ENCODE peak calls at places on chromosomes 1 and 21, in five cellular contexts. G, U, V, R and W are unnamed samples.

GRCh38 chr1:19454265-19455198 is 30.8 kb downstream of the CAPZB start:
- DNase-seq in R (no peak), U (no peak), V (no peak), G (no peak), W (no peak)

GRCh38 chr21:44517175-44517899 is 22.7 kb downstream of the KRTAP10-1 start:
- DNase-seq in U (peak; percentile 38), G (peak; percentile 52), R (peak; percentile 31), V (peak; percentile 79), W (peak; percentile 71)

GRCh38 chr21:43884012-43884860 is 19.2 kb downstream of the AGPAT3 start:
- DNase-seq in R (peak; percentile 99), U (peak; percentile 61), G (peak; percentile 86), V (peak; percentile 49), W (no peak)

GRCh38 chr1:63593303-63593886 is at the start of gene PGM1:
- DNase-seq in G (peak; percentile 82), V (peak; percentile 85), R (peak; percentile 67), U (peak; percentile 67), W (peak; percentile 80)

GRCh38 chr1:202716654-202717053 is 6.4 kb upstream of the SYT2 start:
- DNase-seq in U (no peak), V (no peak), R (no peak), G (no peak), W (no peak)

GRCh38 chr1:150272379-150272840 is at the start of gene C1orf54:
- DNase-seq in V (peak; percentile 68), U (no peak), G (peak; percentile 49), R (no peak), W (no peak)

GRCh38 chr21:29228306-29228705 is 70.4 kb upstream of the BACH1 start:
- DNase-seq in R (no peak), G (no peak), U (no peak), V (no peak), W (no peak)

GRCh38 chr1:235617808-235618207 is 31.8 kb downstream of the GNG4 start:
- DNase-seq in R (no peak), U (no peak), G (no peak), V (no peak), W (no peak)

GRCh38 chr1:162283657-162284056 is 93.0 kb downstream of the SPATA46 start:
- DNase-seq in G (no peak), U (peak; percentile 67), V (no peak), R (no peak), W (no peak)

GRCh38 chr1:16212251-16212961 is at the start of gene ARHGEF19:
- DNase-seq in G (no peak), U (peak; percentile 80), V (no peak), R (peak; percentile 20), W (no peak)

GRCh38 chr1:11211925-11212587 is 22.9 kb downstream of the ANGPTL7 start:
- DNase-seq in V (no peak), U (no peak), G (no peak), R (no peak), W (no peak)

GRCh38 chr1:155858805-155859233 is 548 bp upstream of the SYT11 start:
- DNase-seq in G (peak; percentile 29), V (no peak), R (no peak), U (no peak), W (peak; percentile 5)

GRCh38 chr1:209425959-209426358 is 157.6 kb upstream of the CAMK1G start:
- DNase-seq in R (no peak), U (no peak), V (no peak), G (no peak), W (no peak)

GRCh38 chr21:46172863-46173528 is 11.3 kb downstream of the SPATC1L start:
- DNase-seq in U (no peak), R (no peak), V (no peak), G (no peak), W (no peak)

GRCh38 chr1:31705080-31705866 is 1.5 kb upstream of the COL16A1 start:
- DNase-seq in R (peak; percentile 41), V (peak; percentile 51), U (peak; percentile 60), G (no peak), W (peak; percentile 81)

GRCh38 chr1:7827134-7827955 is 25.5 kb downstream of the UTS2 start:
- DNase-seq in V (no peak), G (no peak), U (no peak), R (peak; percentile 5), W (no peak)

GRCh38 chr1:186878356-186878755 is 49.6 kb downstream of the PLA2G4A start:
- DNase-seq in V (no peak), R (no peak), U (no peak), G (no peak), W (no peak)

GRCh38 chr1:64403331-64403730 is 66.6 kb upstream of the CACHD1 start:
- DNase-seq in U (no peak), V (no peak), R (no peak), G (no peak), W (peak; percentile 53)

GRCh38 chr1:117735045-117735992 is 129.5 kb downstream of the TENT5C start:
- DNase-seq in R (peak; percentile 80), G (no peak), U (peak; percentile 43), V (peak; percentile 59), W (peak; percentile 52)

GRCh38 chr1:44212355-44213221 is 683 bp upstream of the DMAP1 start:
- DNase-seq in V (no peak), G (no peak), R (no peak), U (no peak), W (no peak)

GRCh38 chr1:84271452-84272273 is 29.8 kb upstream of the SAMD13 start:
- DNase-seq in R (peak; percentile 41), U (peak; percentile 34), G (no peak), V (peak; percentile 6), W (no peak)

GRCh38 chr1:231040800-231041704 is 998 bp upstream of the FAM89A start:
- DNase-seq in V (peak; percentile 34), U (no peak), R (no peak), G (peak; percentile 51), W (no peak)

GRCh38 chr1:207910678-207911354 is at the start of gene CD34:
- DNase-seq in R (no peak), U (no peak), G (peak; percentile 74), V (peak; percentile 45), W (peak; percentile 51)

GRCh38 chr1:94672934-94673333 is 131.4 kb upstream of the F3 start:
- DNase-seq in V (no peak), R (no peak), U (no peak), G (no peak), W (no peak)

GRCh38 chr21:29221259-29221744 is 77.4 kb upstream of the BACH1 start:
- DNase-seq in R (no peak), V (no peak), G (no peak), U (no peak), W (no peak)

GRCh38 chr1:36390411-36390810 is 4.7 kb upstream of the STK40 start:
- DNase-seq in R (no peak), V (no peak), G (no peak), U (no peak), W (no peak)

GRCh38 chr21:32307706-32308105 is 9.1 kb downstream of the MRAP start:
- DNase-seq in U (no peak), V (no peak), R (no peak), G (no peak), W (no peak)

GRCh38 chr1:55870076-55870475 is 654.9 kb upstream of the USP24 start:
- DNase-seq in R (no peak), G (no peak), V (no peak), U (no peak), W (no peak)

GRCh38 chr21:36735201-36735515 is 36.2 kb downstream of the SIM2 start:
- DNase-seq in G (no peak), V (no peak), R (no peak), U (no peak), W (no peak)

DNA sequence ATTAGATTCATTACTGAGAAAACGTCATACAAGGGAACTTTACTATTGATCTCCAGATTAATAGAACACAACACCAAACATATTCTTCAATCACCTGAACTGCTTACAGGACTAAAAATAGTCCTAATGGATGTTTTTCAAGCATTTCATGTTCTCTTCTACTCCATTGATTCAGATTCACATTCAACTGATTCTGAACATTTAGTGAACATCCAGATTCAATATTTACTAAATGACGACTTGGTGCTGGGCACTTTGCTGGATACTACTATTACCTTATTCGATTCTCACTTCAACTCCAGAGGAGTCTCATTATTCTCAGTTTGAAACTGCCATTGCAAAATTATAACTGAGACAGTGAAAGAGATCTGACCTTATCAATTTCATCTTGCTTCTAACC is 18.8 kb upstream of the SUCO start:
- DNase-seq in G (no peak), U (no peak), V (no peak), R (no peak), W (no peak)
- H3K9me3 ChIP-seq in G (no peaks in the 10 kb centered on the region), U (no peaks in the 10 kb centered on the region), V (no peaks in the 10 kb centered on the region), R (no peaks in the 10 kb centered on the region), W (peaks cover 7% of the 10 kb centered on the region)

GRCh38 chr21:19557488-19557887 is 1153.9 kb upstream of the TMPRSS15 start:
- DNase-seq in U (no peak), V (no peak), G (no peak), R (no peak), W (no peak)

GRCh38 chr21:19557046-19557445 is 1153.5 kb upstream of the TMPRSS15 start:
- DNase-seq in G (no peak), U (no peak), V (no peak), R (no peak), W (no peak)

GRCh38 chr21:19547951-19548635 is 1144.5 kb upstream of the TMPRSS15 start:
- DNase-seq in U (no peak), G (no peak), V (no peak), R (no peak), W (no peak)

DNA sequence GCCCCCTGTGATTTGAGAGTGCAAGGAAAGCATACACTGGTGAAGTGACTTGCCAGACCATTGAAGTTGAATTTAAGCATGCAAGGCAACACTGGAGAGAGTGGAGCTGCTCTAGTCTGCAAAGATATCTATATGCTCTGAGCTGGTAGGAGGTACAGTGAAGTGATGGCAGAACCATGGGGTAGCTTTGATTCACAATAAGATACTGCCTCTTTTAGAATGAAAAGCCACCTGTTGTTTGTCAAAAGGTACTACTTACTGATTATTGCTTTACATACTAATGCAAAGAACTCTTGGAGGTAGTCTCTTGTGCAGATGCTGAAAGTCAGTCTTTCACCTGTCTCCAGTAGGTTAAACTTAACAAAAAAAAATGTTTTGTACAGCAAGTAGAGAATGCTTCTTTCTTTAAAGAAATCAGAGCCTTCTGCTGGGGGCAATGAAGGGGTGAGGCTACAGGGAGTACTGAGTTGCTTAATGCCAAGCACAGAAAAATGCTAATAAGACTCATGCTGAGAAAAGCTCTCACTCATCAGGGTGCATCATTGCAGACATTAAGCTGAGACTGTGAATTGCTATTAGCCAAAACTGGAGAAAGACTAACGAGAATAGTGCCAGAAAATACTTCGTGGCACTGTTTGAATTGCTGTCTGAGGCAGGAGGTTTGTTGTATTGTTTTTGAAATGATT is 1150.5 kb upstream of the TMPRSS15 start:
- DNase-seq in V (peak; percentile 1), G (no peak), U (no peak), R (no peak), W (no peak)
- H3K4me3 ChIP-seq in V (no peak overlapping the region), G (no peak overlapping the region), U (no peak overlapping the region), R (no peak overlapping the region), W (no peak overlapping the region)

GRCh38 chr21:35294231-35294898 is 245.3 kb upstream of the RUNX1 start:
- DNase-seq in G (no peak), U (peak; percentile 54), V (no peak), R (peak; percentile 77), W (no peak)

GRCh38 chr21:35297665-35298064 is 248.6 kb upstream of the RUNX1 start:
- DNase-seq in R (no peak), V (no peak), U (no peak), G (no peak), W (no peak)

GRCh38 chr21:35303085-35303484 is 254.0 kb upstream of the RUNX1 start:
- DNase-seq in V (no peak), G (no peak), R (peak; percentile 46), U (no peak), W (peak; percentile 47)

GRCh38 chr21:35298757-35299156 is 249.7 kb upstream of the RUNX1 start:
- DNase-seq in V (no peak), U (no peak), R (no peak), G (no peak), W (no peak)
- H3K36me3 ChIP-seq in V (no peaks in the 10 kb centered on the region), U (no peaks in the 10 kb centered on the region), R (no peaks in the 10 kb centered on the region), G (no peaks in the 10 kb centered on the region), W (no peaks in the 10 kb centered on the region)

GRCh38 chr1:152447484-152447883 is 33.4 kb upstream of the CRNN start:
- DNase-seq in R (no peak), G (no peak), V (no peak), U (no peak), W (no peak)
- H3K9me3 ChIP-seq in R (no peaks in the 10 kb centered on the region), G (no peaks in the 10 kb centered on the region), V (no peaks in the 10 kb centered on the region), U (no peaks in the 10 kb centered on the region), W (no peaks in the 10 kb centered on the region)